ENCODE peak calls at places on chromosomes 12 and 14, in eight cellular contexts. W is ovary; D is upper lobe of right lung; E is vagina; A is CD4-positive, alpha-beta T cell; L is mammary epithelial cell; M is A549; R is left ventricle myocardium inferior. I is an unnamed sample.

GRCh38 chr12:104478396-104479140 is 21.8 kb downstream of the CHST11 start:
- DNase-seq in E (no peak), L (no peak), M (no peak), D (no peak), A (no peak), R (no peak), W (no peak), I (no peak)

GRCh38 chr14:76977793-76978730 is 50.4 kb downstream of the IRF2BPL start:
- DNase-seq in E (no peak), A (peak), W (peak), M (no peak), D (peak), R (peak), L (no peak), I (no peak)

GRCh38 chr12:50505386-50505827 is 622 bp downstream of the DIP2B start:
- DNase-seq in R (peak), D (peak), A (no peak), M (no peak), E (no peak), W (peak), L (peak), I (peak)

GRCh38 chr12:49730568-49731101 is 10.7 kb upstream of the TMBIM6 start:
- DNase-seq in M (peak), R (no peak), E (no peak), W (no peak), L (no peak), D (no peak), A (no peak), I (no peak)

GRCh38 chr14:22888662-22889061 is 5.6 kb downstream of the REM2 start:
- DNase-seq in E (no peak), M (no peak), R (no peak), D (no peak), W (no peak), L (no peak), A (no peak), I (no peak)

GRCh38 chr14:44135972-44136371 is 371.1 kb downstream of the FSCB start:
- DNase-seq in L (no peak), R (no peak), D (no peak), A (no peak), E (no peak), W (no peak), M (no peak), I (no peak)

GRCh38 chr12:52186135-52186840 is 5.5 kb downstream of the KRT80 start:
- DNase-seq in M (no peak), E (no peak), W (no peak), A (no peak), D (no peak), R (no peak), L (peak), I (peak)

GRCh38 chr14:102196008-102196407 is 56.3 kb downstream of the WDR20 start:
- DNase-seq in D (no peak), M (no peak), R (no peak), W (no peak), E (no peak), L (no peak), A (no peak), I (no peak)

GRCh38 chr12:110022980-110023633 is 23.9 kb downstream of the ANKRD13A start:
- DNase-seq in D (no peak), A (no peak), L (peak), M (no peak), E (no peak), R (no peak), W (no peak), I (no peak)

GRCh38 chr14:76955575-76956252 is 72.8 kb downstream of the IRF2BPL start:
- DNase-seq in M (peak), A (peak), D (no peak), W (no peak), R (no peak), L (peak), E (no peak), I (peak)

GRCh38 chr12:54040148-54040494 is 7.3 kb downstream of the HOXC5 start:
- DNase-seq in L (no peak), M (peak), D (no peak), R (no peak), E (no peak), A (no peak), W (peak), I (no peak)

GRCh38 chr14:39229601-39230110 is 4.1 kb upstream of the MIA2 start:
- DNase-seq in L (no peak), A (no peak), R (no peak), W (no peak), M (no peak), E (no peak), D (no peak), I (no peak)

GRCh38 chr12:109523504-109523903 is 46.1 kb downstream of the UBE3B start:
- DNase-seq in E (no peak), W (no peak), M (no peak), R (no peak), D (no peak), A (no peak), L (no peak), I (no peak)

GRCh38 chr14:35858521-35859209 is 32.5 kb downstream of the BRMS1L start:
- DNase-seq in M (no peak), W (no peak), E (no peak), R (no peak), A (no peak), L (peak), D (no peak), I (peak)

GRCh38 chr14:79337761-79338160 is 873.5 kb downstream of the DIO2 start:
- DNase-seq in R (no peak), E (no peak), W (no peak), M (no peak), L (no peak), D (no peak), A (no peak), I (no peak)

GRCh38 chr12:98868076-98868475 is 223.0 kb downstream of the APAF1 start:
- DNase-seq in R (no peak), M (no peak), W (no peak), A (no peak), L (no peak), D (no peak), E (no peak), I (no peak)

DNA sequence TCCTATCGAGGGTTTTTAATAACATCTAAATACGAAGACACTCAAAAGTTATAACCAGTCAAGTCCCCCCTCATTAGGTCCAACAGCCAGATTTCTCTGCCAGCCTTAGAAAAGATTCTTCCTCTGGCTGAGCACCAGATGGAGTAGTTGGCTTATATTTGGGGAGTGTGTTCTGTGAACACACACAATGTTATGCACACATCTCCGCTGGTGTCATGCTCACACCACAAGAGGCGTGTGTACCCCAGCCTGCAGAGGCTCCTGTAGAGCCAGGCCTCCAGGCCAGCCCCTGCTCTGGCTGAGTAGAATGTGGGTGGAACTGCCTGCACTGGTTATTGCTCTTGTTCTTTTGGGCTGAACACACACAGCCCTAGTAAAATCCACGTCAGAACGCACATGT is 64.0 kb downstream of the PIWIL1 start:
- DNase-seq in M (peak), E (no peak), A (no peak), R (no peak), L (no peak), D (no peak), W (no peak), I (no peak)
- H3K27ac ChIP-seq in M (no peak), E (no peak), A (no peak), R (no peak), L (no peak), D (no peak), W (no peak), I (no peak)

GRCh38 chr12:130031041-130031440 is 127.2 kb upstream of the TMEM132D start:
- DNase-seq in A (no peak), W (no peak), D (no peak), R (no peak), E (no peak), M (no peak), L (no peak), I (no peak)

GRCh38 chr12:130031571-130032189 is 127.9 kb upstream of the TMEM132D start:
- DNase-seq in E (no peak), A (peak), R (peak), D (no peak), W (no peak), L (no peak), M (peak), I (peak)

GRCh38 chr12:130029151-130029550 is 125.3 kb upstream of the TMEM132D start:
- DNase-seq in M (no peak), W (no peak), L (no peak), R (no peak), A (no peak), E (no peak), D (no peak), I (no peak)

GRCh38 chr12:130027798-130028197 is 124.0 kb upstream of the TMEM132D start:
- DNase-seq in W (no peak), M (no peak), R (no peak), D (no peak), E (no peak), L (no peak), A (no peak), I (no peak)

GRCh38 chr12:130026608-130027176 is 122.9 kb upstream of the TMEM132D start:
- DNase-seq in D (no peak), R (no peak), W (no peak), E (no peak), L (no peak), A (no peak), M (peak), I (peak)
- TF ChIP-seq CTCF in D (peak), R (peak), W (no peak), E (no peak), L (peak), A (peak), M (peak), I (peak)

GRCh38 chr12:38998887-38999482 is 93.6 kb upstream of the CPNE8 start:
- DNase-seq in R (no peak), L (no peak), A (no peak), E (no peak), W (no peak), M (no peak), D (no peak), I (no peak)
- H3K27ac ChIP-seq in R (no peak), L (no peak), A (no peak), E (no peak), W (no peak), M (no peak), D (no peak), I (no peak)

GRCh38 chr12:92654929-92655328 is 47.9 kb upstream of the PLEKHG7 start:
- DNase-seq in M (no peak), D (no peak), R (no peak), L (no peak), W (no peak), A (no peak), E (no peak), I (no peak)

GRCh38 chr12:92648242-92649031 is 54.4 kb upstream of the PLEKHG7 start:
- DNase-seq in W (no peak), D (no peak), L (peak), A (no peak), R (no peak), E (no peak), M (no peak), I (no peak)

GRCh38 chr12:92649511-92650227 is 53.1 kb upstream of the PLEKHG7 start:
- DNase-seq in A (peak), W (peak), L (peak), E (no peak), R (no peak), D (no peak), M (peak), I (peak)

GRCh38 chr12:92650228-92650822 is 52.5 kb upstream of the PLEKHG7 start:
- DNase-seq in D (no peak), W (no peak), R (no peak), E (no peak), M (no peak), L (no peak), A (no peak), I (no peak)
- TF ChIP-seq CTCF in D (no peak), W (no peak), R (peak), E (peak), M (peak), L (no peak), A (peak), I (peak)

GRCh38 chr14:104797112-104798044 is 1.8 kb upstream of the AKT1 start:
- DNase-seq in L (no peak), R (peak), D (no peak), E (no peak), A (no peak), M (peak), W (no peak), I (no peak)
- H3K27ac ChIP-seq in L (no peak), R (peak), D (peak), E (peak), A (no peak), M (peak), W (peak), I (peak)

GRCh38 chr14:63045612-63046320 is 508 bp upstream of the KCNH5 start:
- DNase-seq in A (no peak), M (peak), W (no peak), R (no peak), D (peak), L (peak), E (no peak), I (peak)

GRCh38 chr14:63045234-63045611 is at the start of gene KCNH5:
- DNase-seq in L (peak), E (no peak), M (peak), W (no peak), A (no peak), D (no peak), R (peak), I (peak)

DNA sequence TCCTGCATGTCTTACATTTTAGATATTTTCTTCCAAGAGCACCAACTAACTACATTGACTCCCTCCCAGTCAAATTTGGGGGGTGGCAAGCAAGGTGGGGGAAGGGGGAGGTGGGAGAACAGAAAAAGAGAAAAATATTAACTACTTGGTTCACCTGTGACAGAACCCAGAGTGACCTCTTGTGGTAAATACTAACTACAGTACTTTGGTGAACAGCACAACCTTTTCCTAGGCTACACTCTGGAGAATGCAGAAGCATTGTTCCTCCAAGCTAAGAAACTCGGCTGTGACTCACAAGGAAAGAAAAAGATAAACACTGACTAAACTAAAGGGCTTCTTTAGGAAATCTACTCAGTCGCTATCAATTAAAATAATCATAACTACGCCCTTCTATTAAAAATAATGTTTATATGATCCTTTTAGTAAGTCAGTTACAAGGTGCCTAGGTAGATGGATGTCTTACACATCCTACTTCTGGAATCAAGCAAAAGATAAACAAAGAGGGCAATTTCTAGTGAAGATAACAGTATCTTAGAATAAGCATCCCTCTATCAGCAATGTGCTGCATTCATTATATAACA is 5.4 kb downstream of the KCNH5 start:
- DNase-seq in M (peak), L (peak), W (no peak), A (no peak), R (no peak), D (no peak), E (no peak), I (peak)
- TF ChIP-seq CTCF in M (peak), L (peak), W (no peak), A (no peak), R (peak), D (peak), E (no peak), I (peak)

I was measured in RWPE1.